ENCODE peak calls at places on chromosomes 11 and 22, in eight cellular contexts. X is fibroblast of the conjunctiva; W is stimulated activated CD4-positive, alpha-beta T cell treated with anti-CD3 and anti-CD28 coated beads, Interleukin-4, amount 100 ng/mL, for 1 hour; Y is activated T-helper 1 cell treated with Interleukin-2 at 50 U/mL for 16 hours; S is WTC11; U is effector memory CD8-positive, alpha-beta T cell; J is NT2/D1; D is GM23338. F is an unnamed sample.

GRCh38 chr11:4059424-4059823 is 35.2 kb upstream of the RRM1 start:
- DNase-seq in U (no peak), Y (no peak), J (no peak), S (no peak), D (no peak), W (no peak), X (no peak), F (no peak)

GRCh38 chr11:130729678-130730300 is 186.5 kb downstream of the SNX19 start:
- DNase-seq in W (no peak), J (no peak), X (no peak), U (no peak), D (peak), Y (no peak), S (no peak), F (no peak)

GRCh38 chr22:19621372-19622060 is 92.8 kb upstream of the SEPTIN5 start:
- DNase-seq in W (no peak), X (no peak), Y (no peak), D (peak), U (no peak), S (no peak), J (peak), F (no peak)

GRCh38 chr11:77525455-77526091 is 51.7 kb upstream of the PAK1 start:
- DNase-seq in D (no peak), S (no peak), J (no peak), X (no peak), W (no peak), Y (no peak), U (no peak), F (no peak)

GRCh38 chr11:116687458-116688201 is 85.2 kb downstream of the BUD13 start:
- DNase-seq in S (peak), W (no peak), Y (no peak), J (peak), U (no peak), D (peak), X (no peak), F (no peak)

GRCh38 chr11:124898711-124899110 is 1.0 kb upstream of the ROBO4 start:
- DNase-seq in Y (no peak), W (no peak), D (peak), S (no peak), U (no peak), X (peak), J (peak), F (no peak)

GRCh38 chr11:69010361-69010891 is 2.6 kb downstream of the MRGPRF start:
- DNase-seq in U (no peak), X (no peak), S (no peak), Y (no peak), J (no peak), W (no peak), D (no peak), F (no peak)

GRCh38 chr22:38465673-38466490 is 2.0 kb upstream of the KDELR3 start:
- DNase-seq in U (no peak), X (no peak), D (no peak), S (no peak), W (no peak), Y (no peak), J (no peak), F (no peak)

GRCh38 chr22:46797355-46797754 is 34.9 kb downstream of the TBC1D22A start:
- DNase-seq in X (no peak), W (no peak), D (peak), J (no peak), U (no peak), Y (no peak), S (no peak), F (no peak)

GRCh38 chr22:26474687-26475086 is 8.9 kb downstream of the HPS4 start:
- DNase-seq in X (no peak), W (no peak), Y (no peak), D (no peak), U (no peak), S (no peak), J (no peak), F (no peak)

GRCh38 chr11:69518081-69518950 is 36.9 kb downstream of the LINC01488 start:
- DNase-seq in W (no peak), D (no peak), X (peak), Y (no peak), U (no peak), S (no peak), J (no peak), F (no peak)

GRCh38 chr11:13384837-13385417 is 78.1 kb downstream of the BTBD10 start:
- DNase-seq in D (peak), X (peak), U (peak), S (peak), Y (no peak), J (peak), W (no peak), F (no peak)

F was measured in activated CD4-positive, CD25-positive, alpha-beta regulatory T cell treated with anti-CD3 and anti-CD28 coated beads, Interleukin-2, amount 50 U/mL, for 72 hours.